ENCODE peak calls at places on chromosomes 3 and 15, in nine cellular contexts. P, K, I, M, D, N, B, O and G are unnamed samples.

GRCh38 chr3:197494366-197495058 is 61.3 kb downstream of the BDH1 start:
- DNase-seq in K (no peak), B (no peak), N (no peak), M (no peak), P (no peak), O (no peak), D (no peak), I (no peak), G (no peak)

GRCh38 chr3:167691366-167691765 is 37.6 kb upstream of the WDR49 start:
- DNase-seq in B (no peak), P (no peak), K (no peak), D (no peak), N (no peak), O (no peak), M (no peak), I (no peak), G (no peak)

GRCh38 chr15:51365417-51365816 is 24.0 kb downstream of the GLDN start:
- DNase-seq in O (no peak), B (no peak), D (no peak), K (no peak), N (no peak), I (no peak), P (no peak), M (no peak), G (no peak)

GRCh38 chr15:77419050-77419835 is 661 bp downstream of the PEAK1 start:
- DNase-seq in P (peak; percentile 35), B (peak; percentile 78), N (peak; percentile 56), D (no peak), O (no peak), I (peak; percentile 22), M (no peak), K (peak; percentile 10), G (no peak)

GRCh38 chr15:68587769-68588385 is 9.1 kb downstream of the CORO2B start:
- DNase-seq in K (no peak), O (peak; percentile 14), B (no peak), D (no peak), I (no peak), P (no peak), M (no peak), N (no peak), G (no peak)

GRCh38 chr3:53999725-54000124 is 108.1 kb upstream of the SELENOK start:
- DNase-seq in N (no peak), P (no peak), I (no peak), D (no peak), B (no peak), K (no peak), M (no peak), O (no peak), G (no peak)

GRCh38 chr3:178671261-178672191 is 135.3 kb downstream of the KCNMB2 start:
- DNase-seq in D (no peak), K (no peak), I (no peak), O (no peak), P (no peak), M (peak; percentile 41), B (peak; percentile 80), N (no peak), G (no peak)

GRCh38 chr15:27358751-27359434 is 387.9 kb downstream of the GABRG3 start:
- DNase-seq in K (no peak), O (peak; percentile 17), P (peak; percentile 49), M (no peak), D (no peak), N (no peak), I (no peak), B (no peak), G (no peak)

GRCh38 chr3:187181454-187182170 is 15.7 kb upstream of the RTP1 start:
- DNase-seq in I (no peak), M (no peak), D (no peak), N (no peak), B (no peak), P (no peak), K (no peak), O (no peak), G (no peak)

GRCh38 chr3:186825294-186825821 is 17.2 kb upstream of the ADIPOQ start:
- DNase-seq in D (no peak), O (no peak), B (peak; percentile 71), M (peak; percentile 19), K (no peak), I (peak; percentile 30), P (peak; percentile 37), N (no peak), G (no peak)

GRCh38 chr3:38907426-38907825 is 91.4 kb upstream of the SCN10A start:
- DNase-seq in O (no peak), I (no peak), P (no peak), B (peak; percentile 35), D (no peak), M (no peak), K (no peak), N (no peak), G (no peak)